ENCODE peak calls at places on chromosomes 2 and 18, in nine cellular contexts. One of them, this sample, is unnamed.

GRCh38 chr2:166671831-166672230 is 177.8 kb upstream of the SCN7A start:
- DNase-seq in HCT116: no peak
- DNase-seq in PC-3: no peak
- DNase-seq in OCI-LY7: no peak
- DNase-seq in SK-N-SH: no peak
- DNase-seq in hepatocyte: no peak
- DNase-seq in GM23248: no peak
- DNase-seq in GM23338: no peak
- DNase-seq in neural progenitor cell: no peak
- DNase-seq in this sample: no peak

GRCh38 chr2:127320067-127320466 is 26.1 kb upstream of the ERCC3 start:
- DNase-seq in HCT116: no peak
- DNase-seq in PC-3: no peak
- DNase-seq in OCI-LY7: no peak
- DNase-seq in SK-N-SH: no peak
- DNase-seq in hepatocyte: no peak
- DNase-seq in GM23248: no peak
- DNase-seq in GM23338: no peak
- DNase-seq in neural progenitor cell: no peak
- DNase-seq in this sample: no peak

GRCh38 chr18:33781429-33781828 is 203.4 kb downstream of the ASXL3 start:
- DNase-seq in HCT116: no peak
- DNase-seq in PC-3: no peak
- DNase-seq in OCI-LY7: no peak
- DNase-seq in SK-N-SH: no peak
- DNase-seq in hepatocyte: no peak
- DNase-seq in GM23248: no peak
- DNase-seq in GM23338: no peak
- DNase-seq in neural progenitor cell: no peak
- DNase-seq in this sample: no peak

GRCh38 chr18:46331316-46331715 is 227.1 kb downstream of the HAUS1 start:
- DNase-seq in HCT116: no peak
- DNase-seq in PC-3: no peak
- DNase-seq in OCI-LY7: no peak
- DNase-seq in SK-N-SH: no peak
- DNase-seq in hepatocyte: no peak
- DNase-seq in GM23248: no peak
- DNase-seq in GM23338: no peak
- DNase-seq in neural progenitor cell: no peak
- DNase-seq in this sample: no peak

GRCh38 chr18:68841301-68841700 is 43.4 kb downstream of the CCDC102B start:
- DNase-seq in HCT116: no peak
- DNase-seq in PC-3: peak; percentile 46
- DNase-seq in OCI-LY7: no peak
- DNase-seq in SK-N-SH: no peak
- DNase-seq in hepatocyte: no peak
- DNase-seq in GM23248: no peak
- DNase-seq in GM23338: no peak
- DNase-seq in neural progenitor cell: no peak
- DNase-seq in this sample: no peak

GRCh38 chr2:185502351-185502750 is 236.3 kb upstream of the FSIP2 start:
- DNase-seq in HCT116: no peak
- DNase-seq in PC-3: no peak
- DNase-seq in OCI-LY7: no peak
- DNase-seq in SK-N-SH: no peak
- DNase-seq in hepatocyte: no peak
- DNase-seq in GM23248: no peak
- DNase-seq in GM23338: no peak
- DNase-seq in neural progenitor cell: no peak
- DNase-seq in this sample: no peak

GRCh38 chr18:78814766-78815165 is 164.9 kb upstream of the SALL3 start:
- DNase-seq in HCT116: no peak
- DNase-seq in PC-3: no peak
- DNase-seq in OCI-LY7: no peak
- DNase-seq in SK-N-SH: no peak
- DNase-seq in hepatocyte: no peak
- DNase-seq in GM23248: no peak
- DNase-seq in GM23338: no peak
- DNase-seq in neural progenitor cell: no peak
- DNase-seq in this sample: no peak

GRCh38 chr18:5294113-5294617 is 1.4 kb downstream of the ZBTB14 start:
- DNase-seq in HCT116: no peak
- DNase-seq in PC-3: no peak
- DNase-seq in OCI-LY7: no peak
- DNase-seq in SK-N-SH: peak; percentile 6
- DNase-seq in hepatocyte: peak; percentile 51
- DNase-seq in GM23248: peak; percentile 41
- DNase-seq in GM23338: no peak
- DNase-seq in neural progenitor cell: no peak
- DNase-seq in this sample: no peak

GRCh38 chr2:27442282-27442980 is at the start of gene KRTCAP3:
- DNase-seq in HCT116: peak; percentile 42
- DNase-seq in PC-3: peak; percentile 14
- DNase-seq in OCI-LY7: peak; percentile 17
- DNase-seq in SK-N-SH: peak; percentile 58
- DNase-seq in hepatocyte: peak; percentile 88
- DNase-seq in GM23248: no peak
- DNase-seq in GM23338: peak; percentile 96
- DNase-seq in neural progenitor cell: peak; percentile 93
- DNase-seq in this sample: no peak

GRCh38 chr2:109265369-109265768 is 136.4 kb downstream of the SH3RF3 start:
- DNase-seq in HCT116: no peak
- DNase-seq in PC-3: no peak
- DNase-seq in OCI-LY7: no peak
- DNase-seq in SK-N-SH: peak; percentile 51
- DNase-seq in hepatocyte: no peak
- DNase-seq in GM23248: no peak
- DNase-seq in GM23338: no peak
- DNase-seq in neural progenitor cell: no peak
- DNase-seq in this sample: no peak

GRCh38 chr2:237483018-237483731 is 3.9 kb upstream of the MLPH start:
- DNase-seq in HCT116: no peak
- DNase-seq in PC-3: peak; percentile 85
- DNase-seq in OCI-LY7: no peak
- DNase-seq in SK-N-SH: no peak
- DNase-seq in hepatocyte: peak; percentile 86
- DNase-seq in GM23248: peak; percentile 79
- DNase-seq in GM23338: no peak
- DNase-seq in neural progenitor cell: peak; percentile 45
- DNase-seq in this sample: no peak

GRCh38 chr2:218732052-218732760 is 21.6 kb downstream of the TTLL4 start:
- DNase-seq in HCT116: no peak
- DNase-seq in PC-3: no peak
- DNase-seq in OCI-LY7: no peak
- DNase-seq in SK-N-SH: no peak
- DNase-seq in hepatocyte: no peak
- DNase-seq in GM23248: no peak
- DNase-seq in GM23338: no peak
- DNase-seq in neural progenitor cell: no peak
- DNase-seq in this sample: no peak

GRCh38 chr2:218732761-218733158 is 22.1 kb downstream of the TTLL4 start:
- DNase-seq in HCT116: no peak
- DNase-seq in PC-3: no peak
- DNase-seq in OCI-LY7: no peak
- DNase-seq in SK-N-SH: no peak
- DNase-seq in hepatocyte: no peak
- DNase-seq in GM23248: peak; percentile 35
- DNase-seq in GM23338: no peak
- DNase-seq in neural progenitor cell: no peak
- DNase-seq in this sample: peak; percentile 24

GRCh38 chr2:218736535-218736934 is 25.9 kb downstream of the TTLL4 start:
- DNase-seq in HCT116: no peak
- DNase-seq in PC-3: no peak
- DNase-seq in OCI-LY7: no peak
- DNase-seq in SK-N-SH: no peak
- DNase-seq in hepatocyte: no peak
- DNase-seq in GM23248: no peak
- DNase-seq in GM23338: no peak
- DNase-seq in neural progenitor cell: no peak
- DNase-seq in this sample: no peak

GRCh38 chr2:218734190-218734975 is 23.7 kb downstream of the TTLL4 start:
- DNase-seq in HCT116: no peak
- DNase-seq in PC-3: peak; percentile 22
- DNase-seq in OCI-LY7: no peak
- DNase-seq in SK-N-SH: no peak
- DNase-seq in hepatocyte: no peak
- DNase-seq in GM23248: no peak
- DNase-seq in GM23338: no peak
- DNase-seq in neural progenitor cell: no peak
- DNase-seq in this sample: no peak

DNA sequence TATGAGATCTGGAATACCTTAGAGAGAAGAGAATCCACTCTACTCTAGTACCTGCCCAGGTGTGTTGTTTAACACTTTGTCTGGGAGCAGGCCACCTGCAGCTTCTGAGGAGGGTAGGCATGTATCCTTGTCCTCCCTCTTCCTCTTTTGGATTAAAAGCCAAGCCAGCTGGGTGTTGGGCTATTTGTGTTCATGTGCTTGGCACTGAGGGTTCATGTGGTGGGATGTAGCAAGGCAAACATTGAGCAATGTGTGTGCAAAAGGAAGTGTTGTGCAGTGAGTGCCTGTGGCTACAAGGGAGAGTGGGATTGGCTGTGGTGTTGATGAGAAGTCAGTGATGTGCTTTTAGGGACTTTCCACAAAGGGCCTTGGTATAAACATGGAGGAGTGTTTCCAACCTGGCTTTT is 23.0 kb downstream of the TTLL4 start:
- DNase-seq in HCT116: no peak
- DNase-seq in PC-3: peak; percentile 49
- DNase-seq in OCI-LY7: no peak
- DNase-seq in SK-N-SH: no peak
- DNase-seq in hepatocyte: no peak
- DNase-seq in GM23248: peak; percentile 67
- DNase-seq in GM23338: no peak
- DNase-seq in neural progenitor cell: no peak
- DNase-seq in this sample: peak; percentile 59
- TF ChIP-seq EZH2phosphoT487 in HCT116: no peak
- TF ChIP-seq EZH2phosphoT487 in PC-3: no peak
- TF ChIP-seq EZH2phosphoT487 in OCI-LY7: no peak
- TF ChIP-seq EZH2phosphoT487 in SK-N-SH: no peak
- TF ChIP-seq EZH2phosphoT487 in hepatocyte: no peak
- TF ChIP-seq EZH2phosphoT487 in GM23248: no peak
- TF ChIP-seq EZH2phosphoT487 in GM23338: no peak
- TF ChIP-seq EZH2phosphoT487 in neural progenitor cell: no peak
- TF ChIP-seq EZH2phosphoT487 in this sample: no peak

GRCh38 chr2:73292316-73292905 is 937 bp downstream of the EGR4 start:
- DNase-seq in HCT116: no peak
- DNase-seq in PC-3: no peak
- DNase-seq in OCI-LY7: no peak
- DNase-seq in SK-N-SH: no peak
- DNase-seq in hepatocyte: no peak
- DNase-seq in GM23248: no peak
- DNase-seq in GM23338: peak; percentile 21
- DNase-seq in neural progenitor cell: no peak
- DNase-seq in this sample: no peak

GRCh38 chr2:73290049-73290839 is 3.1 kb downstream of the EGR4 start:
- DNase-seq in HCT116: no peak
- DNase-seq in PC-3: peak; percentile 61
- DNase-seq in OCI-LY7: peak; percentile 75
- DNase-seq in SK-N-SH: peak; percentile 61
- DNase-seq in hepatocyte: peak; percentile 44
- DNase-seq in GM23248: peak; percentile 63
- DNase-seq in GM23338: peak; percentile 84
- DNase-seq in neural progenitor cell: peak; percentile 72
- DNase-seq in this sample: peak; percentile 56

GRCh38 chr2:73289304-73289703 is 4.0 kb downstream of the EGR4 start:
- DNase-seq in HCT116: no peak
- DNase-seq in PC-3: no peak
- DNase-seq in OCI-LY7: peak; percentile 18
- DNase-seq in SK-N-SH: no peak
- DNase-seq in hepatocyte: no peak
- DNase-seq in GM23248: no peak
- DNase-seq in GM23338: no peak
- DNase-seq in neural progenitor cell: no peak
- DNase-seq in this sample: no peak

GRCh38 chr2:73291461-73292315 is 1.7 kb downstream of the EGR4 start:
- DNase-seq in HCT116: no peak
- DNase-seq in PC-3: no peak
- DNase-seq in OCI-LY7: no peak
- DNase-seq in SK-N-SH: peak; percentile 94
- DNase-seq in hepatocyte: no peak
- DNase-seq in GM23248: no peak
- DNase-seq in GM23338: peak; percentile 79
- DNase-seq in neural progenitor cell: peak; percentile 79
- DNase-seq in this sample: no peak

GRCh38 chr2:73291093-73291460 is 2.3 kb downstream of the EGR4 start:
- DNase-seq in HCT116: no peak
- DNase-seq in PC-3: peak; percentile 37
- DNase-seq in OCI-LY7: no peak
- DNase-seq in SK-N-SH: peak; percentile 33
- DNase-seq in hepatocyte: peak; percentile 82
- DNase-seq in GM23248: peak; percentile 71
- DNase-seq in GM23338: peak; percentile 90
- DNase-seq in neural progenitor cell: peak; percentile 94
- DNase-seq in this sample: peak; percentile 42
- TF ChIP-seq EZH2phosphoT487 in HCT116: no peak
- TF ChIP-seq EZH2phosphoT487 in PC-3: no peak
- TF ChIP-seq EZH2phosphoT487 in OCI-LY7: no peak
- TF ChIP-seq EZH2phosphoT487 in SK-N-SH: no peak
- TF ChIP-seq EZH2phosphoT487 in hepatocyte: no peak
- TF ChIP-seq EZH2phosphoT487 in GM23248: no peak
- TF ChIP-seq EZH2phosphoT487 in GM23338: no peak
- TF ChIP-seq EZH2phosphoT487 in neural progenitor cell: no peak
- TF ChIP-seq EZH2phosphoT487 in this sample: no peak

GRCh38 chr2:171393487-171393886 is 40.3 kb downstream of the METTL8 start:
- DNase-seq in HCT116: no peak
- DNase-seq in PC-3: no peak
- DNase-seq in OCI-LY7: no peak
- DNase-seq in SK-N-SH: no peak
- DNase-seq in hepatocyte: no peak
- DNase-seq in GM23248: no peak
- DNase-seq in GM23338: no peak
- DNase-seq in neural progenitor cell: no peak
- DNase-seq in this sample: no peak
- TF ChIP-seq EZH2phosphoT487 in HCT116: no peak
- TF ChIP-seq EZH2phosphoT487 in PC-3: no peak
- TF ChIP-seq EZH2phosphoT487 in OCI-LY7: no peak
- TF ChIP-seq EZH2phosphoT487 in SK-N-SH: no peak
- TF ChIP-seq EZH2phosphoT487 in hepatocyte: no peak
- TF ChIP-seq EZH2phosphoT487 in GM23248: no peak
- TF ChIP-seq EZH2phosphoT487 in GM23338: no peak
- TF ChIP-seq EZH2phosphoT487 in neural progenitor cell: no peak
- TF ChIP-seq EZH2phosphoT487 in this sample: no peak

DNA sequence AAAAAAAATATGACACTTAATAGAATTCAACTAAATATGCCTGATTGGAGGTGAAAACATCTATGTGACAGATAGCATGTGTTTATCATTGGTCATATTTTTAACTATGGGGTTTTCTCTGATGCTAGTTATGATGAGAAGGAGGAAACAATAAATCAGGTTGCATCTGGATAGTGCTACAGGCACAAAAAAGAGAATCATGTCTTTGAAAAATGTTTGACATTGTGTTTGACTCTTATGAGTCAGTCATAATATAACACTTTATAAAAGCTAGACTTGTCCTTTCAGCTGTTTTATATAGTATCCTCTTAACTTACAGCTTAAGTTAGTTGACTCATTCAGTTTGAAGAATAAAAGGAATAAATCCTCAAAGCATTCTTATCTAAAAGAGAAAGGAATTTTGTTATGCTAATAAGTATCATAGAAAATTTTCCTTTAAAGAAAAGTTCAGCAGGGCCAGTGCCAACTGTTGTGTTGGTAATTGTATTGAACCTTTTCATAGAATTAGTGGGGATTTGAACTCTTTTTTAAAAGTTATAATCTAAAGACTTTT is 78.4 kb upstream of the UBXN4 start:
- DNase-seq in HCT116: no peak
- DNase-seq in PC-3: peak; percentile 35
- DNase-seq in OCI-LY7: no peak
- DNase-seq in SK-N-SH: no peak
- DNase-seq in hepatocyte: no peak
- DNase-seq in GM23248: no peak
- DNase-seq in GM23338: no peak
- DNase-seq in neural progenitor cell: no peak
- DNase-seq in this sample: no peak
- TF ChIP-seq EZH2phosphoT487 in HCT116: no peak
- TF ChIP-seq EZH2phosphoT487 in PC-3: no peak
- TF ChIP-seq EZH2phosphoT487 in OCI-LY7: no peak
- TF ChIP-seq EZH2phosphoT487 in SK-N-SH: no peak
- TF ChIP-seq EZH2phosphoT487 in hepatocyte: no peak
- TF ChIP-seq EZH2phosphoT487 in GM23248: no peak
- TF ChIP-seq EZH2phosphoT487 in GM23338: no peak
- TF ChIP-seq EZH2phosphoT487 in neural progenitor cell: no peak
- TF ChIP-seq EZH2phosphoT487 in this sample: no peak

This sample was measured in MM.1S.